ENCODE peak calls at places on chromosomes 13 and 19, in four cellular contexts. One of them, this sample, is unnamed.

GRCh38 chr19:33441277-33441699 is 67.8 kb downstream of the CEBPG start:
- DNase-seq in WTC11: no peak
- DNase-seq in hepatocyte: no peak
- DNase-seq in CD4-positive, alpha-beta T cell: no peak
- DNase-seq in this sample: no peak

GRCh38 chr13:52118595-52118994 is 10.3 kb downstream of the NEK5 start:
- DNase-seq in WTC11: no peak
- DNase-seq in CD4-positive, alpha-beta T cell: no peak
- DNase-seq in hepatocyte: no peak
- DNase-seq in this sample: no peak

GRCh38 chr19:35766571-35767104 is 8.7 kb downstream of the PROSER3 start:
- DNase-seq in hepatocyte: no peak
- DNase-seq in WTC11: no peak
- DNase-seq in CD4-positive, alpha-beta T cell: no peak
- DNase-seq in this sample: no peak

GRCh38 chr13:107450931-107451330 is 764.4 kb downstream of the LIG4 start:
- DNase-seq in CD4-positive, alpha-beta T cell: no peak
- DNase-seq in WTC11: no peak
- DNase-seq in hepatocyte: no peak
- DNase-seq in this sample: no peak

GRCh38 chr13:30819136-30819875 is 84.0 kb downstream of the ALOX5AP start:
- DNase-seq in WTC11: no peak
- DNase-seq in CD4-positive, alpha-beta T cell: no peak
- DNase-seq in hepatocyte: peak; percentile 46
- DNase-seq in this sample: no peak

GRCh38 chr13:110443633-110444225 is 117.8 kb downstream of the RAB20 start:
- DNase-seq in CD4-positive, alpha-beta T cell: no peak
- DNase-seq in hepatocyte: no peak
- DNase-seq in WTC11: no peak
- DNase-seq in this sample: no peak

GRCh38 chr19:4744451-4745170 is 21.0 kb upstream of the DPP9 start:
- DNase-seq in hepatocyte: peak; percentile 74
- DNase-seq in CD4-positive, alpha-beta T cell: no peak
- DNase-seq in WTC11: no peak
- DNase-seq in this sample: no peak

GRCh38 chr19:1150333-1151036 is 23.6 kb downstream of the SBNO2 start:
- DNase-seq in CD4-positive, alpha-beta T cell: no peak
- DNase-seq in hepatocyte: no peak
- DNase-seq in WTC11: peak; percentile 11
- DNase-seq in this sample: no peak

GRCh38 chr19:51018745-51019543 is 565 bp downstream of the KLK10 start:
- DNase-seq in WTC11: peak; percentile 55
- DNase-seq in CD4-positive, alpha-beta T cell: no peak
- DNase-seq in hepatocyte: peak; percentile 38
- DNase-seq in this sample: peak; percentile 36

GRCh38 chr19:10533656-10534386 is 9.9 kb upstream of the ATG4D start:
- DNase-seq in CD4-positive, alpha-beta T cell: no peak
- DNase-seq in WTC11: no peak
- DNase-seq in hepatocyte: peak; percentile 61
- DNase-seq in this sample: no peak

GRCh38 chr19:10532457-10532856 is 11.2 kb upstream of the ATG4D start:
- DNase-seq in hepatocyte: no peak
- DNase-seq in WTC11: no peak
- DNase-seq in CD4-positive, alpha-beta T cell: no peak
- DNase-seq in this sample: no peak

GRCh38 chr19:10537668-10538067 is 6.0 kb upstream of the ATG4D start:
- DNase-seq in hepatocyte: no peak
- DNase-seq in CD4-positive, alpha-beta T cell: no peak
- DNase-seq in WTC11: no peak
- DNase-seq in this sample: no peak

GRCh38 chr19:10538204-10538603 is 5.5 kb upstream of the ATG4D start:
- DNase-seq in hepatocyte: no peak
- DNase-seq in CD4-positive, alpha-beta T cell: no peak
- DNase-seq in WTC11: no peak
- DNase-seq in this sample: no peak

DNA sequence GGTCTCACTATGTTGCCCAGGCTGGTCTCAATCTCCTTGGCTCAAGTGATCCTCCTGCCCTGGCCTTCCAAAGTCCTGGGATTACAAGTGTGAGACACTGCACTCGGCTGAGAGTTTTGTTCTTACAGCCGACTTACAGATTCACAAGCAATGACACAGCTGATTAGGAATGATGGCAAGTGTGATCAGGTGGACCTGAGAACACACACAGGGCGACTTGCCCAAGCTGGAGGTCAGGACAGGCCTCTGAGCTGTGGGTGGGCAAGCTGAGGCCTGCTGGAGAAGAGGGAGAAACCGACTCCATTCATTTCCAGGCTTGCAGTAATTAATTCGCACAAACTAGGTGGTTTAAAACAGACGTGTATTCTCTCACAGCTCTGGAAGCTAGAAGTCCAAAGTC is 8.1 kb upstream of the ATG4D start:
- DNase-seq in WTC11: no peak
- DNase-seq in CD4-positive, alpha-beta T cell: no peak
- DNase-seq in hepatocyte: no peak
- DNase-seq in this sample: no peak
- TF ChIP-seq CTCF in WTC11: no peak
- TF ChIP-seq CTCF in CD4-positive, alpha-beta T cell: no peak
- TF ChIP-seq CTCF in hepatocyte: no peak
- TF ChIP-seq CTCF in this sample: no peak

GRCh38 chr19:2273356-2274184 is 8.4 kb downstream of the PEAK3 start:
- DNase-seq in CD4-positive, alpha-beta T cell: peak; percentile 65
- DNase-seq in WTC11: peak; percentile 89
- DNase-seq in hepatocyte: peak; percentile 85
- DNase-seq in this sample: peak; percentile 91
- TF ChIP-seq CTCF in CD4-positive, alpha-beta T cell: peak; percentile 99
- TF ChIP-seq CTCF in WTC11: peak; percentile 95
- TF ChIP-seq CTCF in hepatocyte: peak; percentile 100
- TF ChIP-seq CTCF in this sample: peak; percentile 99

DNA sequence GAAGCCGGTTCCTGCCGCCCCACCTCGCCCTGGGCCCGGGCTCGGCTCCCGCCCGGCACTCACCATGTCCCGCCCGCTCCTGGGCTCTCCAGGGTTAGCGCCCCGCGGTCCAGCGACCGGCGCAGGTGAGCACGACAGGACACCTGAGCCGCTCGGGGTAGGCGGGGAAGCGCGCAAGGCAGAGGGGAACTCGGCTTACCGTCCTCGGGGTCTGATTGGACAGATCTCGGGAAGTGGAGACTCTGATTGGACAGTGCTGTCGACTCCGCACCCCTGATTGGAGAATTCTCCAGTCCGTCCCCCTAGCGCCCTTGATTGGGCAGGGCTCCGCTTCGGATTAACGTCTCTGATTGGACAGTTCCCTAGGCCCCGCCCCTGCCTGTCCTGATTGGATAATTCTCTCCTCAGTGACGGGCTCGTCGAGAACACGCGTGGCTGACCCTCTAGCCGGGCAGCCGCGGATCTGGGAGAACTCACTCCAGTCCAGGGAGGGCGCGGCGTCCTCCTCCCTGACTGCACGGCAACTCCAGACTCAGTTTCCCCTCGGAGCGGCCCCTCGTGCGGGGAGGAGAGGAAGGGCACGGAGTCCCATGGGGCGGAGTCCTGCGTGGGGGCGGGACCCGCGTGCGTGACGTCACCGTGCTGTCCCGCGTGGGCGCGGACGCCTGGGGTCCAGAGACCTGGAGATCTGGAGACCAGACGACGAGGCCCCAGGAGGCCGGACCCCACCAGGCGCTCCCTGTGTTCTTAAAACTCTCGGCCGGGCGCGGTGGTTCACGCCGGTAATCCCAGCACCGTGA is at the start of gene ZNF77:
- DNase-seq in hepatocyte: peak; percentile 99
- DNase-seq in CD4-positive, alpha-beta T cell: peak; percentile 99
- DNase-seq in WTC11: peak; percentile 98
- DNase-seq in this sample: peak; percentile 83
- TF ChIP-seq CTCF in hepatocyte: no peak
- TF ChIP-seq CTCF in CD4-positive, alpha-beta T cell: no peak
- TF ChIP-seq CTCF in WTC11: no peak
- TF ChIP-seq CTCF in this sample: no peak

DNA sequence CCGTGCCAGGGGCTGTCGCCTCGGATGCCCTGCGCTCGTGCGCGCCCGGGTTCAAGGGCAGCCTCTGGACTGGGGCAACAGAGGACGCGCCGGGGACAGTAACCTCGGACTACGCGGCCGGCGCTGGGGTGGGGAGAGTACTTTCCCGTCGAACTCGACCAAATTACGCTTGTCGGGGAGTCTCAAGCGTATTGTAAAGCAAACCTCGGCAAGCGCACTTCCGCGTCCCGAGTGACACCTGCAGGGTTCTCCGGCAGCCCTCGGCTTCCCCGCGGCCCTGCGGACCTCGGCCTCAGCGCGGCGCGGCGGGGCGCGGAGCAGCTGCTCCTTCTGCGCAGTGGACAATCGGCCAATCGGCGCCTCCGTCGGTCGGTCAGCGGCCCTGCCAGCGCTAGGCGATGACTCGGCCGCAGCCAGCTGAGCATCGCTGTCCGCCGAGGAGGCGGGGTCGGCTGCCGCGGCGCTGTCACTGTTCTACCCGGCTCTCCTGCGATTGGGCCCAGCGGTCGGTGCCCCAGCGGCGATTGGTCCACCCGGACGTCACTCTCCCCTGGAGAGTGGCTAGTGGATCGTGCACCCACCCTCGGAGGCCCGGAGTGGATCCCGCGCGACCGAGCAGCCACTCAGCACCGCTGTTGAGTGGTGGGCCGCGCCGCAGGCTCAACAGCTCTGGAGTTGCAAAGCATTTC is at the start of gene SLC46A3:
- DNase-seq in hepatocyte: peak; percentile 95
- DNase-seq in CD4-positive, alpha-beta T cell: peak; percentile 97
- DNase-seq in WTC11: peak; percentile 99
- DNase-seq in this sample: peak; percentile 99
- TF ChIP-seq CTCF in hepatocyte: no peak
- TF ChIP-seq CTCF in CD4-positive, alpha-beta T cell: no peak
- TF ChIP-seq CTCF in WTC11: no peak
- TF ChIP-seq CTCF in this sample: no peak

This sample was measured in endothelial cell.